ENCODE peak calls at places on chromosomes 1 and 21, in ten cellular contexts. One of them, this sample, is unnamed.

GRCh38 chr1:118618618-118619340 is 369.4 kb downstream of the TBX15 start:
- DNase-seq in bronchial epithelial cell: no peak
- DNase-seq in kidney epithelial cell: no peak
- DNase-seq in AG09309: no peak
- DNase-seq in HFF-Myc: no peak
- DNase-seq in cardiac muscle cell: no peak
- DNase-seq in dorsolateral prefrontal cortex: no peak
- DNase-seq in A549: no peak
- DNase-seq in heart right ventricle: no peak
- DNase-seq in GM06990: no peak
- DNase-seq in this sample: no peak

GRCh38 chr1:23996700-23997229 is 16.6 kb upstream of the SRSF10 start:
- DNase-seq in kidney epithelial cell: no peak
- DNase-seq in cardiac muscle cell: no peak
- DNase-seq in dorsolateral prefrontal cortex: no peak
- DNase-seq in AG09309: no peak
- DNase-seq in A549: no peak
- DNase-seq in bronchial epithelial cell: no peak
- DNase-seq in GM06990: no peak
- DNase-seq in HFF-Myc: no peak
- DNase-seq in heart right ventricle: no peak
- DNase-seq in this sample: no peak

GRCh38 chr1:214205053-214205452 is 75.9 kb upstream of the SMYD2 start:
- DNase-seq in AG09309: no peak
- DNase-seq in GM06990: no peak
- DNase-seq in heart right ventricle: no peak
- DNase-seq in bronchial epithelial cell: no peak
- DNase-seq in HFF-Myc: no peak
- DNase-seq in cardiac muscle cell: no peak
- DNase-seq in dorsolateral prefrontal cortex: no peak
- DNase-seq in kidney epithelial cell: no peak
- DNase-seq in A549: no peak
- DNase-seq in this sample: no peak

GRCh38 chr1:181396171-181396670 is 87.1 kb upstream of the CACNA1E start:
- DNase-seq in HFF-Myc: no peak
- DNase-seq in bronchial epithelial cell: no peak
- DNase-seq in GM06990: no peak
- DNase-seq in kidney epithelial cell: no peak
- DNase-seq in dorsolateral prefrontal cortex: no peak
- DNase-seq in heart right ventricle: no peak
- DNase-seq in AG09309: no peak
- DNase-seq in A549: no peak
- DNase-seq in cardiac muscle cell: no peak
- DNase-seq in this sample: no peak

GRCh38 chr1:34779526-34779925 is 1.5 kb upstream of the GJB3 start:
- DNase-seq in HFF-Myc: no peak
- DNase-seq in kidney epithelial cell: no peak
- DNase-seq in A549: no peak
- DNase-seq in GM06990: no peak
- DNase-seq in dorsolateral prefrontal cortex: no peak
- DNase-seq in heart right ventricle: no peak
- DNase-seq in AG09309: no peak
- DNase-seq in cardiac muscle cell: no peak
- DNase-seq in bronchial epithelial cell: peak
- DNase-seq in this sample: no peak

GRCh38 chr21:45026833-45027232 is 47.5 kb upstream of the ADARB1 start:
- DNase-seq in dorsolateral prefrontal cortex: no peak
- DNase-seq in HFF-Myc: no peak
- DNase-seq in kidney epithelial cell: no peak
- DNase-seq in A549: no peak
- DNase-seq in cardiac muscle cell: no peak
- DNase-seq in GM06990: no peak
- DNase-seq in bronchial epithelial cell: no peak
- DNase-seq in AG09309: no peak
- DNase-seq in heart right ventricle: no peak
- DNase-seq in this sample: no peak

GRCh38 chr1:51569284-51570062 is 47.4 kb upstream of the OSBPL9 start:
- DNase-seq in AG09309: peak
- DNase-seq in heart right ventricle: no peak
- DNase-seq in kidney epithelial cell: peak
- DNase-seq in HFF-Myc: peak
- DNase-seq in GM06990: peak
- DNase-seq in dorsolateral prefrontal cortex: no peak
- DNase-seq in bronchial epithelial cell: peak
- DNase-seq in cardiac muscle cell: no peak
- DNase-seq in A549: peak
- DNase-seq in this sample: peak

GRCh38 chr1:222919478-222919865 is 104.6 kb downstream of the DISP1 start:
- DNase-seq in dorsolateral prefrontal cortex: no peak
- DNase-seq in kidney epithelial cell: no peak
- DNase-seq in heart right ventricle: no peak
- DNase-seq in HFF-Myc: no peak
- DNase-seq in GM06990: no peak
- DNase-seq in AG09309: no peak
- DNase-seq in cardiac muscle cell: no peak
- DNase-seq in A549: no peak
- DNase-seq in bronchial epithelial cell: no peak
- DNase-seq in this sample: peak

GRCh38 chr1:53552981-53553733 is 94.0 kb downstream of the DMRTB1 start:
- DNase-seq in dorsolateral prefrontal cortex: peak
- DNase-seq in heart right ventricle: no peak
- DNase-seq in bronchial epithelial cell: no peak
- DNase-seq in HFF-Myc: no peak
- DNase-seq in cardiac muscle cell: no peak
- DNase-seq in AG09309: no peak
- DNase-seq in GM06990: no peak
- DNase-seq in kidney epithelial cell: no peak
- DNase-seq in A549: no peak
- DNase-seq in this sample: no peak

GRCh38 chr1:201789245-201789644 is 39.7 kb upstream of the IPO9 start:
- DNase-seq in A549: no peak
- DNase-seq in HFF-Myc: no peak
- DNase-seq in dorsolateral prefrontal cortex: no peak
- DNase-seq in kidney epithelial cell: no peak
- DNase-seq in GM06990: no peak
- DNase-seq in bronchial epithelial cell: no peak
- DNase-seq in AG09309: no peak
- DNase-seq in heart right ventricle: no peak
- DNase-seq in cardiac muscle cell: no peak
- DNase-seq in this sample: no peak

GRCh38 chr1:58895559-58896135 is 111.8 kb upstream of the JUN start:
- DNase-seq in bronchial epithelial cell: no peak
- DNase-seq in heart right ventricle: no peak
- DNase-seq in A549: no peak
- DNase-seq in GM06990: no peak
- DNase-seq in kidney epithelial cell: no peak
- DNase-seq in AG09309: no peak
- DNase-seq in dorsolateral prefrontal cortex: no peak
- DNase-seq in cardiac muscle cell: no peak
- DNase-seq in HFF-Myc: no peak
- DNase-seq in this sample: no peak

GRCh38 chr1:26399034-26399433 is 11.6 kb upstream of the LIN28A start:
- DNase-seq in HFF-Myc: no peak
- DNase-seq in cardiac muscle cell: no peak
- DNase-seq in AG09309: no peak
- DNase-seq in kidney epithelial cell: no peak
- DNase-seq in bronchial epithelial cell: no peak
- DNase-seq in dorsolateral prefrontal cortex: no peak
- DNase-seq in heart right ventricle: no peak
- DNase-seq in GM06990: no peak
- DNase-seq in A549: no peak
- DNase-seq in this sample: no peak

GRCh38 chr1:162197041-162197511 is 127.6 kb downstream of the NOS1AP start:
- DNase-seq in dorsolateral prefrontal cortex: no peak
- DNase-seq in GM06990: no peak
- DNase-seq in A549: no peak
- DNase-seq in bronchial epithelial cell: no peak
- DNase-seq in cardiac muscle cell: no peak
- DNase-seq in HFF-Myc: no peak
- DNase-seq in heart right ventricle: no peak
- DNase-seq in kidney epithelial cell: no peak
- DNase-seq in AG09309: no peak
- DNase-seq in this sample: no peak

GRCh38 chr1:224565186-224565585 is 50.9 kb upstream of the CNIH3 start:
- DNase-seq in dorsolateral prefrontal cortex: peak
- DNase-seq in kidney epithelial cell: peak
- DNase-seq in A549: peak
- DNase-seq in heart right ventricle: no peak
- DNase-seq in AG09309: peak
- DNase-seq in GM06990: no peak
- DNase-seq in HFF-Myc: peak
- DNase-seq in cardiac muscle cell: no peak
- DNase-seq in bronchial epithelial cell: peak
- DNase-seq in this sample: peak

GRCh38 chr1:152003846-152004442 is 10.3 kb upstream of the S100A10 start:
- DNase-seq in HFF-Myc: no peak
- DNase-seq in kidney epithelial cell: no peak
- DNase-seq in dorsolateral prefrontal cortex: no peak
- DNase-seq in bronchial epithelial cell: no peak
- DNase-seq in AG09309: no peak
- DNase-seq in heart right ventricle: no peak
- DNase-seq in GM06990: no peak
- DNase-seq in A549: no peak
- DNase-seq in cardiac muscle cell: no peak
- DNase-seq in this sample: no peak

GRCh38 chr21:31781737-31782136 is 49.8 kb upstream of the SCAF4 start:
- DNase-seq in AG09309: no peak
- DNase-seq in dorsolateral prefrontal cortex: no peak
- DNase-seq in heart right ventricle: peak
- DNase-seq in bronchial epithelial cell: no peak
- DNase-seq in HFF-Myc: peak
- DNase-seq in kidney epithelial cell: no peak
- DNase-seq in cardiac muscle cell: no peak
- DNase-seq in GM06990: no peak
- DNase-seq in A549: no peak
- DNase-seq in this sample: peak

GRCh38 chr1:165352442-165353293 is 3.8 kb downstream of the LMX1A start:
- DNase-seq in cardiac muscle cell: peak
- DNase-seq in HFF-Myc: no peak
- DNase-seq in GM06990: no peak
- DNase-seq in heart right ventricle: no peak
- DNase-seq in AG09309: no peak
- DNase-seq in bronchial epithelial cell: no peak
- DNase-seq in kidney epithelial cell: no peak
- DNase-seq in dorsolateral prefrontal cortex: no peak
- DNase-seq in A549: no peak
- DNase-seq in this sample: no peak
- H3K4me3 ChIP-seq in cardiac muscle cell: peak
- H3K4me3 ChIP-seq in HFF-Myc: no peak
- H3K4me3 ChIP-seq in GM06990: no peak
- H3K4me3 ChIP-seq in heart right ventricle: no peak
- H3K4me3 ChIP-seq in AG09309: no peak
- H3K4me3 ChIP-seq in bronchial epithelial cell: no peak
- H3K4me3 ChIP-seq in kidney epithelial cell: no peak
- H3K4me3 ChIP-seq in dorsolateral prefrontal cortex: no peak
- H3K4me3 ChIP-seq in A549: no peak
- H3K4me3 ChIP-seq in this sample: no peak

GRCh38 chr1:119827010-119827409 is 15.8 kb upstream of the REG4 start:
- DNase-seq in bronchial epithelial cell: peak
- DNase-seq in heart right ventricle: no peak
- DNase-seq in GM06990: no peak
- DNase-seq in kidney epithelial cell: no peak
- DNase-seq in cardiac muscle cell: no peak
- DNase-seq in HFF-Myc: no peak
- DNase-seq in A549: peak
- DNase-seq in dorsolateral prefrontal cortex: no peak
- DNase-seq in AG09309: no peak
- DNase-seq in this sample: no peak
- TF ChIP-seq CTCF in bronchial epithelial cell: peak
- TF ChIP-seq CTCF in heart right ventricle: no peak
- TF ChIP-seq CTCF in GM06990: peak
- TF ChIP-seq CTCF in kidney epithelial cell: peak
- TF ChIP-seq CTCF in cardiac muscle cell: peak
- TF ChIP-seq CTCF in HFF-Myc: peak
- TF ChIP-seq CTCF in A549: no peak
- TF ChIP-seq CTCF in dorsolateral prefrontal cortex: no peak
- TF ChIP-seq CTCF in AG09309: peak
- TF ChIP-seq CTCF in this sample: peak

DNA sequence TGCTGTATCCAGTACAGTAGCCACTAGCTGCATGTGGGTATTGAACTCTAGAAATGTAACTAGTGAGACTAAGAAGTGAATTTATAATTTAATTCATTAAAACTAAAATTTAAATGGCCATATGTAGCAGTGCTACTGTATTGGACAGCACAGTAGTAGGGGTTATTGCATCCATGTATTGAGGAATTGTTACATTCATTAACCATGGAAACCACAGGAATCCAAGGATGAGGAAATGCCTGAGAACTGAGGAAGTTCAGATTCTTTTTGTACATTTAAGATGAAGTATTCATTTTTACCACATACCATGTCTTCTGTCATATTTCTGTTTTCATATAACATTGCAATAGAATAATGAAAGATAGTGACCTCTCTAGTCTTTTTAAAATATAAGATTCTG is 2.6 kb downstream of the MTF2 start:
- DNase-seq in dorsolateral prefrontal cortex: no peak
- DNase-seq in HFF-Myc: peak
- DNase-seq in kidney epithelial cell: peak
- DNase-seq in AG09309: peak
- DNase-seq in cardiac muscle cell: no peak
- DNase-seq in A549: no peak
- DNase-seq in GM06990: no peak
- DNase-seq in bronchial epithelial cell: peak
- DNase-seq in heart right ventricle: no peak
- DNase-seq in this sample: peak
- H3K4me3 ChIP-seq in dorsolateral prefrontal cortex: peak
- H3K4me3 ChIP-seq in HFF-Myc: peak
- H3K4me3 ChIP-seq in kidney epithelial cell: peak
- H3K4me3 ChIP-seq in AG09309: no peak
- H3K4me3 ChIP-seq in cardiac muscle cell: peak
- H3K4me3 ChIP-seq in A549: no peak
- H3K4me3 ChIP-seq in GM06990: peak
- H3K4me3 ChIP-seq in bronchial epithelial cell: no peak
- H3K4me3 ChIP-seq in heart right ventricle: peak
- H3K4me3 ChIP-seq in this sample: peak

DNA sequence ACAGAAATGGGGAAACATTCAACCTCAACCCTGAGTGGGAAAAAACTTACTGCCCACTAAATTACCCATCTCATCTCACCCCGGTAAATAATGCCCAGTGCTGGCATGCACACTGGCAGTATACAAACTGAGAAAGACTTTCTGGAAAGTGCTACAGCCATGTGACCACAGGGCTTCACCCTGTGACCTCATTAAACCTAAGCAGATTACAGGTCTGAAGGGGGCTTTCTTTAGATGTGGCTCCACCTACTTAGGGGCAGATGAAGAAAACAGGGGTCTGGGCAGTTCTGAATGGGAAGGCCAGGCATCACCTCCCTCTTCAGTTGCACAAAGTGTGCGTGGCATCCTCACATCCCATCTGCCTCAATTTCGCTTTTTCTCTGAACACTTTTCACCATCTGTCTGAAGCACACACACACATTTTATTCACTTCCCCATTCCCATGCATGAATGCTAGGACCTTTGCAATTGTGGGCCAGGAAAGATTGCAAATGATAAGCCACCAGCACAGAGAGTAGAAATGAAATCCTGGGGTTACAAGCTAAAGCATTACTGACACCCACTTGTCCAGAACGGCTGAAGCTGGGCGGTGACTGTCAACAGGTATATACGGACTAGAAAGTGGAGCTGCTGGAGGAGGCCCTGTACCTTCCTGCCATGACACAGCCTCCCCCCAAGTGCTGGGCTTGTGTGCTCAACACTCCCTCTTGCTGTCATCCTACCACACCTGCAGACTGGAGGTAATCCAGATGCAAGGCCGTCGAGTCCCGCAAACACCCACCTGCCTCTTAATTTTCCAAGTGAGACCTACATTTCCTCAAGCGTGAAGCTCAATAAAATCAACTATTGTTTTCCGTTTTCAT is 2.7 kb downstream of the NADK start:
- DNase-seq in cardiac muscle cell: no peak
- DNase-seq in GM06990: no peak
- DNase-seq in dorsolateral prefrontal cortex: no peak
- DNase-seq in heart right ventricle: no peak
- DNase-seq in bronchial epithelial cell: no peak
- DNase-seq in A549: no peak
- DNase-seq in kidney epithelial cell: no peak
- DNase-seq in HFF-Myc: no peak
- DNase-seq in AG09309: no peak
- DNase-seq in this sample: no peak
- TF ChIP-seq CTCF in cardiac muscle cell: no peak
- TF ChIP-seq CTCF in GM06990: no peak
- TF ChIP-seq CTCF in dorsolateral prefrontal cortex: no peak
- TF ChIP-seq CTCF in heart right ventricle: no peak
- TF ChIP-seq CTCF in bronchial epithelial cell: no peak
- TF ChIP-seq CTCF in A549: no peak
- TF ChIP-seq CTCF in kidney epithelial cell: no peak
- TF ChIP-seq CTCF in HFF-Myc: no peak
- TF ChIP-seq CTCF in AG09309: no peak
- TF ChIP-seq CTCF in this sample: no peak